ENCODE peak calls at places on chromosomes 16 and 17, in four cellular contexts. B, C, J and S are unnamed samples.

GRCh38 chr17:68353121-68353521 is 61.8 kb downstream of the ARSG start:
- DNase-seq in B (no peak), C (no peak), J (no peak), S (no peak)

GRCh38 chr17:44211281-44212265 is 7.9 kb downstream of the UBTF start:
- DNase-seq in B (no peak), C (no peak), J (no peak), S (no peak)

GRCh38 chr16:64130140-64130539 is 991.7 kb downstream of the CDH11 start:
- DNase-seq in B (no peak), C (no peak), J (no peak), S (no peak)

GRCh38 chr17:67390646-67391480 is 13.8 kb downstream of the PITPNC1 start:
- DNase-seq in B (peak), C (peak), J (no peak), S (no peak)

GRCh38 chr17:82449883-82450356 is 632 bp downstream of the CYBC1 start:
- DNase-seq in B (no peak), C (no peak), J (no peak), S (no peak)

GRCh38 chr16:75506107-75506506 is 10.9 kb upstream of the CHST6 start:
- DNase-seq in B (no peak), C (no peak), J (no peak), S (no peak)

GRCh38 chr17:5706835-5707234 is 122.5 kb upstream of the NLRP1 start:
- DNase-seq in B (peak), C (peak), J (peak), S (peak)

GRCh38 chr17:40071720-40072480 is 9.1 kb downstream of the THRA start:
- DNase-seq in B (no peak), C (peak), J (no peak), S (no peak)

GRCh38 chr17:48726182-48726915 is 2.2 kb downstream of the HOXB13 start:
- DNase-seq in B (no peak), C (no peak), J (no peak), S (no peak)

GRCh38 chr17:35752945-35753764 is at the start of gene GAS2L2:
- DNase-seq in B (no peak), C (no peak), J (no peak), S (no peak)

GRCh38 chr16:53518550-53519416 is 15.8 kb upstream of the AKTIP start:
- DNase-seq in B (peak), C (no peak), J (peak), S (no peak)

GRCh38 chr17:41580651-41581365 is 5.9 kb downstream of the KRT14 start:
- DNase-seq in B (no peak), C (no peak), J (no peak), S (no peak)

GRCh38 chr16:52368899-52369298 is 178.0 kb downstream of the TOX3 start:
- DNase-seq in B (no peak), C (no peak), J (no peak), S (no peak)

GRCh38 chr16:10754941-10755340 is 11.3 kb downstream of the NUBP1 start:
- DNase-seq in B (no peak), C (no peak), J (no peak), S (no peak)

GRCh38 chr16:4517812-4518211 is 20.8 kb downstream of the CDIP1 start:
- DNase-seq in B (no peak), C (peak), J (peak), S (peak)

GRCh38 chr16:67428146-67428731 is 2.7 kb upstream of the HSD11B2 start:
- DNase-seq in B (no peak), C (peak), J (peak), S (peak)

GRCh38 chr17:58189436-58190146 is 2.9 kb upstream of the EPX start:
- DNase-seq in B (no peak), C (no peak), J (peak), S (no peak)

GRCh38 chr17:38572665-38573365 is 32.9 kb downstream of the SRCIN1 start:
- DNase-seq in B (no peak), C (no peak), J (peak), S (peak)

DNA sequence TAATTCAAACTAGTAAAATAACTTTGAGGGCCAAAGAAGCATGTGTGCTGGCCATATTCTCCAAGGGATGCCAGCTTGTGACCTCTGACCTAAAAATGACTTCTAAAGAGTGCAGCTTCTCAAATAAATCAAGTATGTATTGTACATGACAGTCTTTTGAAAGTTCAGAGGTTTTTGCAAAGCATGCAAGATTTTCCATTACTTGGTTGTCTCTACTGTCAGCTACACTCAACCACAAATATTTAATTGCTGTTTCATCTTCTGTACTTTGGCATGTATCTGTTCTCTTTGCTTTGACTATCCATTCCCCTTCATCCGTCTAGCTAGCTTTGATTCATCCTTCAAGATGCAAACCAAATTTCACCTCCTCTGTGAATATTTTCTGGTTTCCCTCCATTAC is 121.9 kb upstream of the HS3ST2 start:
- DNase-seq in B (no peak), C (no peak), J (no peak), S (no peak)
- TF ChIP-seq SP1 in B (no peak), C (no peak), J (no peak), S (no peak)

DNA sequence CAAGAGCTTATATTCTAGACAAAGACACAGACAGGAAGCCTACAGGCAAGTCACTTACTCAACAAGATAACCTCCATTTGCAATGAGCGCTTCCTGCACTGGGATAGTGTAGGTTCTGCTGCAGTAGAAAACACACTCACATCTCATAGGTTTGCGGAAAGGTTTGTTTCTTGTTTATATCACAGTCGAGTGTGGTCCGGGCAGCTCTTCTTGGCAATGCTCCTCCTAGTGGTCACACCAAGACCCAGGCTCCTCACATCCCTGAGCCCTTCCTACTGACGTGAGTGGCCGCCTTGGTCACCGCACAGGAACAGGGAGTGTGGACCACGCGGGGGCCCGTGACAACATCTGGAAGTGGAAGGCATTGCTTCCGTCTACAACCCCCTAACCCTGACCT is 48.0 kb upstream of the RBFOX3 start:
- DNase-seq in B (no peak), C (peak), J (peak), S (peak)
- TF ChIP-seq FOXK2 in B (no peak), C (no peak), J (no peak), S (no peak)

GRCh38 chr16:85628651-85629050 is 15.5 kb downstream of the GSE1 start:
- DNase-seq in B (no peak), C (no peak), J (no peak), S (no peak)
- TF ChIP-seq SP1 in B (no peak), C (no peak), J (no peak), S (no peak)

GRCh38 chr16:85708338-85708737 is 19.6 kb upstream of the GINS2 start:
- DNase-seq in B (no peak), C (no peak), J (no peak), S (no peak)
- TF ChIP-seq FOXK2 in B (no peak), C (no peak), J (no peak), S (no peak)

DNA sequence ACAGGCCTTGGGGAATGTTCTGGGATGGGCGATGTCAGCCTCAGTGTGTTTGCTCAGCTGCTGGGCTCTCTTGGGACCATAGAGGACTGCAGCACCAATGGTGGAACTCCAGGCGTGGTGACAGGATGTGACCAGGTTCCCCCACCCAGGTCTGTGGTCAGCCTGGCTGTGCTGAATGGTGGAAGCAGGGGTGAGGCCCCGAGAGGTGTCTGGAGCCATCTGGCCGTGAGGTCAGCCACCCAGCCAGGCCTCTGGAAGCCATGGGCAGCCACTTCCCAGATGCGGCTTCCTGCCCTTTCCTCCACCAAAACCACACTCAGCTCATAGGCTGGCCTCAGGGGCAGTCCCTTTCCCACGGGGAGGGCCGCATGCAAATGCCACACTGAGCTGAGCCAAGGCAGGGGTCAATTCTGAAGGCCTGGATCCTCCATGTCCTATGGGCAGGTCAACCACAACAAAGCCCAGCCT is 7.8 kb upstream of the MAPK7 start:
- DNase-seq in B (no peak), C (no peak), J (no peak), S (no peak)
- TF ChIP-seq SP1 in B (no peak), C (no peak), J (no peak), S (no peak)